ENCODE peak calls at places on chromosomes 16 and 17, in four cellular contexts. O, A, R and M are unnamed samples.

GRCh38 chr17:7023576-7024401 is 939 bp downstream of the BCL6B start:
- DNase-seq in O (peak; percentile 97), A (peak; percentile 90), R (peak; percentile 70), M (peak; percentile 89)

GRCh38 chr17:77329741-77330531 is 189.2 kb downstream of the SEC14L1 start:
- DNase-seq in O (no peak), A (peak; percentile 10), R (no peak), M (peak; percentile 13)

GRCh38 chr16:86075488-86075785 is 176.5 kb downstream of the IRF8 start:
- DNase-seq in O (no peak), A (no peak), R (peak; percentile 59), M (no peak)

GRCh38 chr17:82356845-82357355 is 2.1 kb upstream of the TEX19 start:
- DNase-seq in O (no peak), A (no peak), R (no peak), M (no peak)

GRCh38 chr16:89281829-89282228 is 64.3 kb downstream of the ZNF778 start:
- DNase-seq in O (no peak), A (no peak), R (no peak), M (no peak)

GRCh38 chr16:86319871-86320270 is 190.5 kb upstream of the FOXF1 start:
- DNase-seq in O (no peak), A (no peak), R (peak; percentile 38), M (no peak)

GRCh38 chr16:69526831-69527655 is 38.7 kb upstream of the NFAT5 start:
- DNase-seq in O (no peak), A (no peak), R (no peak), M (no peak)

GRCh38 chr16:19520861-19521331 is 1.0 kb downstream of the GDE1 start:
- DNase-seq in O (peak; percentile 44), A (no peak), R (peak; percentile 54), M (no peak)

GRCh38 chr16:46862555-46863447 is 21.4 kb upstream of the GPT2 start:
- DNase-seq in O (no peak), A (no peak), R (peak; percentile 37), M (no peak)

GRCh38 chr16:17374668-17375255 is 96.0 kb downstream of the XYLT1 start:
- DNase-seq in O (no peak), A (no peak), R (no peak), M (no peak)

GRCh38 chr16:54283735-54284318 is 2.8 kb downstream of the IRX3 start:
- DNase-seq in O (no peak), A (peak; percentile 41), R (no peak), M (no peak)

GRCh38 chr17:27846042-27846655 is 45.8 kb upstream of the NOS2 start:
- DNase-seq in O (no peak), A (no peak), R (no peak), M (no peak)

GRCh38 chr17:76462556-76463290 is 4.7 kb upstream of the AANAT start:
- DNase-seq in O (no peak), A (no peak), R (no peak), M (no peak)

GRCh38 chr16:364595-365491 is 5.5 kb downstream of the MRPL28 start:
- DNase-seq in O (no peak), A (no peak), R (no peak), M (no peak)

GRCh38 chr16:90046971-90047713 is 27.9 kb upstream of the DBNDD1 start:
- DNase-seq in O (no peak), A (peak; percentile 70), R (peak; percentile 58), M (peak; percentile 84)

GRCh38 chr17:65901394-65901793 is 290.5 kb downstream of the CEP112 start:
- DNase-seq in O (no peak), A (no peak), R (no peak), M (no peak)

GRCh38 chr17:50150354-50151040 is at the start of gene PPP1R9B:
- DNase-seq in O (no peak), A (peak; percentile 28), R (no peak), M (no peak)

GRCh38 chr16:30348113-30348512 is 7.0 kb downstream of the CD2BP2 start:
- DNase-seq in O (no peak), A (no peak), R (no peak), M (no peak)

GRCh38 chr17:30554839-30555751 is 77.9 kb downstream of the GOSR1 start:
- DNase-seq in O (peak; percentile 55), A (no peak), R (peak; percentile 15), M (no peak)

GRCh38 chr16:78128920-78129319 is 29.5 kb downstream of the WWOX start:
- DNase-seq in O (no peak), A (no peak), R (no peak), M (no peak)

GRCh38 chr16:23700509-23700908 is 12.5 kb downstream of the ERN2 start:
- DNase-seq in O (no peak), A (no peak), R (no peak), M (no peak)

GRCh38 chr17:3730881-3731429 is 7.3 kb downstream of the HASPIN start:
- DNase-seq in O (no peak), A (no peak), R (peak; percentile 42), M (no peak)

GRCh38 chr16:85935957-85936760 is 37.2 kb downstream of the IRF8 start:
- DNase-seq in O (no peak), A (no peak), R (no peak), M (no peak)

GRCh38 chr17:42618442-42619150 is 9.1 kb downstream of the TUBG1 start:
- DNase-seq in O (peak; percentile 65), A (peak; percentile 82), R (no peak), M (no peak)

DNA sequence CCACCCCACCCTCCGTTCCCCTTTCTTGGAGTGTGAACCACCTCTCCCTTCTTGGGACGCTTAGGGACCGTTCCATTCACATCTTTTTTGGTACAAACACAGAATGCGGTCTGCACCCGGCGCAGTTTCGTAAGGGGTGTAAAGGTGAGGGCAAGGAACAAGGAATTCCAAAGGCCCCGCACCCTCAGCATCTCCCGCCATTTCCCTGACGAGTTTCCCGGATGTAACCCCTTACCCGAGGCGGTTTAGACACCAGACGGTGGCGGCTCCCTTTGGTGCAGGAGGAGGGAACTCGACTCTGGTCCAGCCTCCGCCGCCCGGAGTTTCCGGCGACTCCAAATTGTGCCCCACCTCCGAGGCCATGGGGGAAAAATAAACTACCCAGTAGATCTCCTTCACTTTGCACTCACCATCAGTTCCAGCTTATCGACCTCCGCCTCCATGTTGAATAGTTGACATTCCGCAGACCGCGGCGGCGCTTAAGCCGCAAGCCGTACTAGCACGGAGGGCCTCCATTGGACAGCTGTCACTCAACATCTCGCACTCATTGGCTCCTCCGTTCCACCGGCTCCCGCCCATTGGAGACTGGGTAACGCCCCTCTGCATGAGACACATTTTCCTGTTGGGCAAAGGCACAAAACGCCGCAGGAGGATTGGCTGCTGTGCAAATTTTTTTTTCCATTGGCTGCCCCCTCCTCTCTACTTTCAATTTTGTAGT is at the start of gene SKA2:
- DNase-seq in O (peak; percentile 100), A (peak; percentile 98), R (no peak), M (peak; percentile 95)
- TF ChIP-seq POLR2A in O (peak; percentile 36), A (no peak), R (peak; percentile 9), M (peak; percentile 16)

DNA sequence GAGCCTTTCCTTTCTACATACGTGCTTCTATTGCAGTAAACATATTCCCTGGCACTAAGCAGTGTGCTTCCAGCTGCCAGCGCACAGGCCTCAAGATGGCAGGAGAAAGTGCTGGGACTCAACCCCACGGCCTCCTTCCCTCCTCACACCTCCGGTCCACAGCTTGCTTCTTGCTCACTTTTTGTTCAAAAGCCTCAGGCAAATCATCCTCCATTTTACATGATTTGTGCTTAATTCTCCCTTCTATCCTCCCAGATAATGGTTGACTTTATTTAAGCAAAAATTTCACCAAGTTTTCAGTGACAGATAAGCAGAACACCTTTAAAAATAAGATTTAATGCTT is 5.5 kb downstream of the CDK5R1 start:
- DNase-seq in O (no peak), A (no peak), R (no peak), M (no peak)
- H3K4me1 ChIP-seq in O (peaks cover 12% of the 10 kb centered on the region), A (peaks cover 22% of the 10 kb centered on the region), R (peaks cover 10% of the 10 kb centered on the region), M (peaks cover 7% of the 10 kb centered on the region)

GRCh38 chr17:72122668-72123495 is 2.1 kb downstream of the SOX9 start:
- DNase-seq in O (no peak), A (no peak), R (peak; percentile 68), M (no peak)
- H3K27ac ChIP-seq in O (no peak overlapping the region), A (peak overlapping the region; percentile 88), R (peak overlapping the region; percentile 96), M (no peak overlapping the region)

GRCh38 chr16:81755915-81756644 is 23.0 kb upstream of the PLCG2 start:
- DNase-seq in O (no peak), A (peak; percentile 58), R (no peak), M (no peak)

GRCh38 chr16:81754810-81755209 is 24.3 kb upstream of the PLCG2 start:
- DNase-seq in O (no peak), A (no peak), R (no peak), M (no peak)

GRCh38 chr16:81752876-81753227 is 26.2 kb upstream of the PLCG2 start:
- DNase-seq in O (no peak), A (no peak), R (no peak), M (no peak)

GRCh38 chr16:81748476-81749198 is 30.5 kb upstream of the PLCG2 start:
- DNase-seq in O (no peak), A (no peak), R (no peak), M (no peak)

DNA sequence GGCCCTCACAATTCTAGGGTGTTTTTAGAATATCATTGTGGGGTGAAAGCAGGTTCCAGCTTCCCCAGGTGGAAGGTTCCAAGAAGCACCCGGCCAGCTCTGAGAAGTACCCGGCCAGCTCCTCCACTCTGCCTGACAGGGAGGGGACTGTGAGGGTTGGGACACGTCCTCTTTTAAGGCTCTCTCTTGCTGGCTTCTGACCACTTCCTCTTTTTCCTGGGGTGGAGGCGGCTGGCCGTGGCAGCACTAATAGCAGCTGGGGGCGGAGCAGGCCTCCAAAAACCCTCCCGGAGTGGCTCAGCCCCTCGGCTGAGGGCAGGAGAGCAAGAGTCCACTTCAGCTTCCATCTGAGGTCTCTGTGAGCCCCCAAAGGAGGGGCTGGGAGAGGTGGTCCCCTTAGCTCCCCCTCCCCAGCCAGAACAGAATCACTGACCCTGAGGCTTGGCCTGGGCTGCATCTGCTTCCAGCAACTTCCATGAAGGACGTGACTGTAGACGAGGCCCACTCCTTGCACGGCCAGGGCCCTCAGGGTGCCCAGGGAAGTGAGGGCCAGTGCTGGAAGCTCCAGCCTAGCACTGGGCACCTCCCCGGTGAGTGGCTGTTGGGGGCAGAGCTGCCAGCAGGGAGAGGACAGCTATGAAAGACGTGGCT is 26.7 kb upstream of the PLCG2 start:
- DNase-seq in O (no peak), A (peak; percentile 74), R (no peak), M (no peak)
- TF ChIP-seq POLR2A in O (no peak), A (no peak), R (no peak), M (no peak)